ENCODE peak calls at places on chromosomes 5 and 9, in five cellular contexts. X is SJSA1, U is PC-3, Y is left lung, W is breast epithelium. O is an unnamed sample.

GRCh38 chr5:14872070-14872989 is 752 bp upstream of the ANKH start:
- DNase-seq in X (peak; percentile 60), Y (peak; percentile 76), U (peak; percentile 34), W (peak; percentile 56), O (peak; percentile 43)

GRCh38 chr9:128254855-128255759 is 20.7 kb downstream of the GOLGA2 start:
- DNase-seq in W (peak; percentile 65), Y (no peak), X (peak; percentile 50), U (peak; percentile 44), O (no peak)

GRCh38 chr9:11204521-11204920 is 591.7 kb upstream of the PTPRD start:
- DNase-seq in Y (no peak), U (peak; percentile 19), W (no peak), X (no peak), O (peak; percentile 20)

GRCh38 chr9:114000671-114001409 is 77.3 kb downstream of the AMBP start:
- DNase-seq in W (peak; percentile 20), Y (peak; percentile 17), X (no peak), U (no peak), O (no peak)

GRCh38 chr5:83848928-83849327 is 128.3 kb upstream of the HAPLN1 start:
- DNase-seq in W (no peak), Y (no peak), U (no peak), X (no peak), O (no peak)

GRCh38 chr9:116288658-116289057 is 135.1 kb downstream of the PAPPA start:
- DNase-seq in W (no peak), U (peak; percentile 87), Y (no peak), X (peak; percentile 79), O (no peak)

GRCh38 chr9:115649991-115650472 is 503.6 kb upstream of the PAPPA start:
- DNase-seq in Y (peak; percentile 36), W (no peak), U (no peak), X (peak; percentile 80), O (peak; percentile 32)

GRCh38 chr5:83965431-83965830 is 244.8 kb upstream of the HAPLN1 start:
- DNase-seq in W (no peak), Y (no peak), U (no peak), X (no peak), O (no peak)

GRCh38 chr9:118209343-118209742 is 505.1 kb downstream of the TLR4 start:
- DNase-seq in U (no peak), W (no peak), Y (no peak), X (no peak), O (no peak)

GRCh38 chr5:111668713-111669112 is 88.3 kb downstream of the NREP start:
- DNase-seq in U (peak; percentile 65), Y (no peak), W (no peak), X (no peak), O (no peak)

GRCh38 chr5:2699686-2700085 is 51.8 kb downstream of the IRX2 start:
- DNase-seq in Y (no peak), X (no peak), U (no peak), W (no peak), O (no peak)

GRCh38 chr5:17444496-17444895 is 53.5 kb upstream of the TAF11L2 start:
- DNase-seq in U (peak; percentile 28), X (no peak), Y (no peak), W (no peak), O (no peak)

GRCh38 chr5:145911164-145911563 is 25.2 kb upstream of the SH3RF2 start:
- DNase-seq in Y (no peak), W (no peak), U (no peak), X (no peak), O (no peak)
- H3K4me3 ChIP-seq in Y (no peak overlapping the region), W (no peak overlapping the region), U (no peak overlapping the region), X (no peak overlapping the region), O (no peak overlapping the region)

GRCh38 chr5:132414634-132415377 is 45.3 kb downstream of the SLC22A5 start:
- DNase-seq in U (peak; percentile 88), X (peak; percentile 52), Y (no peak), W (no peak), O (no peak)
- H3K4me1 ChIP-seq in U (peaks cover 79% of the 10 kb centered on the region), X (peaks cover 46% of the 10 kb centered on the region), Y (peaks cover 92% of the 10 kb centered on the region), W (peaks cover 10% of the 10 kb centered on the region), O (peaks cover 16% of the 10 kb centered on the region)

GRCh38 chr5:179833056-179833708 is 12.5 kb downstream of the SQSTM1 start:
- DNase-seq in U (no peak), W (no peak), X (no peak), Y (no peak), O (no peak)
- H3K36me3 ChIP-seq in U (peaks cover 56% of the 10 kb centered on the region), W (peaks cover 24% of the 10 kb centered on the region), X (peaks cover 89% of the 10 kb centered on the region), Y (peaks cover 97% of the 10 kb centered on the region), O (peaks cover 24% of the 10 kb centered on the region)

GRCh38 chr5:180137401-180138213 is 66.0 kb upstream of the RNF130 start:
- DNase-seq in U (no peak), W (peak; percentile 46), X (no peak), Y (no peak), O (peak; percentile 4)
- H3K4me3 ChIP-seq in U (no peak overlapping the region), W (no peak overlapping the region), X (no peak overlapping the region), Y (no peak overlapping the region), O (no peak overlapping the region)

DNA sequence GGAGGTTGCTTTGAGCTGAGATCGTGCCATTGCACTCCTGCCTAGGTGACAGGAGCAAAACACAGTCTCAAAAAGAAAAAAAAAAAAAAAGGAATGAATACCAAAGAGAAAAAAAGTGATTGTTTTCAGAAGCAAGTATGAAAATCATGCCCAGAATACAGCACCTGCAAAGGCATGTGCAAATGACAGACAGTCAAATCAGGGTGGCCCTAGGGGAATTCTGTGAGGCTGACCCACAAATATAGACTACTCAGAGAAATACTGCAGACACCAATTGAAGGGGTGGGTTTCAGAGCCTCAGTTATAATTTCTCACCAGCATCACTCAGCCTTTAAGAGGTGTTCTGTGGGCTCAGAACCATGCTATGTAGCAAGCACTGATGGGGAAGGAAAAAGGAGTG is 28.6 kb downstream of the DCAF12 start:
- DNase-seq in Y (no peak), U (no peak), W (no peak), X (no peak), O (no peak)
- H3K4me1 ChIP-seq in Y (no peaks in the 10 kb centered on the region), U (no peaks in the 10 kb centered on the region), W (no peaks in the 10 kb centered on the region), X (no peaks in the 10 kb centered on the region), O (no peaks in the 10 kb centered on the region)

DNA sequence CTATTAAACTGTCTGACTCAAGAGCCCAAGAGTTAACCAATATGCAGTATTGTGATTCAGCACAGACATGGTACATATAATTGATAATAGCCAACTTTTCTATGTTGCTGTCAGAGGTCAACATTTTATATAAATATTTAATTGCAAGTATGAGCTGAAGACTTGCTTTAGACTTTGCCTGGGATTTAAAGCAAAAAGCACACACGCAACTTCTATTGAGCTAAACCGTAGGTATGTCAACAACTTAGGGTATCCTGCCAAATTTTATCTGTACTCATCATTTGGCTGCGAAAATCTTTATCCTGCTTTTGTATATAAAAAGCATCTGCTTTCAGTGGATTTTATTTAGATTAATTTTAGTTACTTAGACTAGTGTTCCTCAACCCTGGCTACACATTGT is 27.4 kb downstream of the UHRF2 start:
- DNase-seq in Y (no peak), U (no peak), X (no peak), W (no peak), O (no peak)
- H3K36me3 ChIP-seq in Y (peaks cover under 1% of the 10 kb centered on the region), U (peaks cover 11% of the 10 kb centered on the region), X (no peaks in the 10 kb centered on the region), W (no peaks in the 10 kb centered on the region), O (no peaks in the 10 kb centered on the region)